ENCODE peak calls at places on chromosomes 2 and 18, in eight cellular contexts. I is mesendoderm, X is HCT116, D is adipocyte, G is mesenchymal stem cell, W is neuronal stem cell, C is endodermal cell, O is endothelial cell of umbilical vein. P is an unnamed sample. For H3K27me3 and H3K36me3, the result is how much of the 10 kb centered on the place peaks cover.

GRCh38 chr2:216688731-216689360 is 6.5 kb downstream of the IGFBP5 start:
- DNase-seq in C (no peak), G (no peak), D (no peak), O (no peak), I (peak), X (no peak), W (no peak), P (no peak)

GRCh38 chr2:64311948-64312621 is 141.9 kb upstream of the LGALSL start:
- DNase-seq in C (peak), G (peak), O (peak), I (peak), X (peak), D (peak), W (peak), P (peak)

GRCh38 chr18:66646622-66647021 is 42.7 kb upstream of the CDH19 start:
- DNase-seq in C (no peak), D (no peak), W (no peak), X (no peak), O (peak), I (no peak), G (peak), P (peak)

GRCh38 chr2:49044680-49045079 is 109.6 kb downstream of the FSHR start:
- DNase-seq in C (peak), I (peak), O (no peak), W (peak), D (no peak), X (no peak), G (peak), P (no peak)

GRCh38 chr2:145558617-145559350 is 1038.9 kb upstream of the ZEB2 start:
- DNase-seq in D (no peak), W (no peak), C (no peak), X (no peak), I (no peak), O (no peak), G (no peak), P (no peak)

GRCh38 chr2:238106698-238107524 is 6.8 kb downstream of the ESPNL start:
- DNase-seq in G (no peak), D (no peak), X (no peak), O (no peak), I (peak), W (no peak), C (peak), P (no peak)

GRCh38 chr2:127348421-127349000 is 39.3 kb downstream of the MAP3K2 start:
- DNase-seq in O (no peak), C (no peak), D (peak), X (no peak), G (peak), I (no peak), W (no peak), P (no peak)

GRCh38 chr2:101524811-101525430 is 50.0 kb upstream of the RFX8 start:
- DNase-seq in O (no peak), X (no peak), I (no peak), W (no peak), G (peak), D (peak), C (no peak), P (peak)

GRCh38 chr2:146986161-146986560 is 858.7 kb upstream of the ACVR2A start:
- DNase-seq in X (no peak), O (peak), D (no peak), C (no peak), W (no peak), G (no peak), I (no peak), P (peak)

GRCh38 chr2:10835052-10835970 is 22.7 kb upstream of the PDIA6 start:
- DNase-seq in W (peak), O (peak), I (peak), D (peak), X (peak), C (peak), G (peak), P (no peak)

GRCh38 chr2:174577967-174578589 is 19.5 kb downstream of the WIPF1 start:
- DNase-seq in C (no peak), O (peak), X (no peak), W (no peak), G (peak), I (peak), D (peak), P (peak)

GRCh38 chr2:62768615-62769014 is 63.1 kb downstream of the EHBP1 start:
- DNase-seq in C (no peak), I (no peak), W (no peak), G (no peak), D (peak), O (no peak), X (no peak), P (peak)

GRCh38 chr2:240461471-240462072 is 26.1 kb downstream of the GPC1 start:
- DNase-seq in O (no peak), X (no peak), W (no peak), D (no peak), G (no peak), I (no peak), C (no peak), P (no peak)

GRCh38 chr2:205574041-205574440 is 108.3 kb upstream of the NRP2 start:
- DNase-seq in C (no peak), W (no peak), G (peak), D (no peak), O (no peak), X (no peak), I (no peak), P (no peak)

GRCh38 chr2:205776139-205776538 is 93.8 kb downstream of the NRP2 start:
- DNase-seq in I (peak), X (peak), O (no peak), W (peak), G (no peak), C (peak), D (peak), P (no peak)

GRCh38 chr18:79584491-79585394 is 94.9 kb upstream of the CTDP1 start:
- DNase-seq in O (no peak), I (no peak), G (no peak), X (no peak), D (no peak), W (no peak), C (peak), P (no peak)

GRCh38 chr2:200962821-200963128 is 685 bp downstream of the ORC2 start:
- DNase-seq in O (no peak), D (no peak), W (no peak), I (no peak), G (no peak), C (no peak), X (no peak), P (no peak)

GRCh38 chr2:219273887-219274391 is 5.2 kb upstream of the DNAJB2 start:
- DNase-seq in D (no peak), C (no peak), W (no peak), X (peak), O (no peak), G (no peak), I (peak), P (peak)

GRCh38 chr2:216829533-216829932 is 30.3 kb downstream of the TNP1 start:
- DNase-seq in G (peak), I (no peak), X (no peak), C (no peak), D (peak), W (no peak), O (no peak), P (peak)

GRCh38 chr2:120390381-120391055 is 44.6 kb downstream of the INHBB start:
- DNase-seq in C (peak), W (no peak), O (no peak), X (no peak), G (no peak), I (no peak), D (no peak), P (no peak)

GRCh38 chr18:55587341-55588000 is 521 bp downstream of the TCF4 start:
- DNase-seq in C (peak), G (peak), O (peak), W (no peak), D (peak), I (peak), X (no peak), P (peak)

GRCh38 chr18:76126327-76126726 is 368.7 kb downstream of the ZNF516 start:
- DNase-seq in G (no peak), D (no peak), I (peak), X (no peak), W (peak), O (no peak), C (peak), P (no peak)

GRCh38 chr2:26720322-26721166 is 28.0 kb downstream of the KCNK3 start:
- DNase-seq in O (peak), X (peak), W (no peak), I (peak), G (peak), D (peak), C (no peak), P (peak)
- H3K9ac ChIP-seq in O (no peak), X (peak), W (no peak), I (no peak), G (peak), D (peak), C (no peak), P (no peak)

GRCh38 chr2:142291964-142292363 is 161.1 kb upstream of the LRP1B start:
- DNase-seq in C (no peak), X (no peak), G (no peak), O (no peak), D (peak), W (no peak), I (peak), P (peak)
- H3K27me3 ChIP-seq in C (under half), X (under half), G (under half), O (under half), D (under half), W (under half), I (under half), P (under half)

GRCh38 chr2:191347881-191348280 is 102.7 kb downstream of the MYO1B start:
- DNase-seq in W (no peak), D (no peak), I (no peak), O (no peak), C (no peak), G (peak), X (no peak), P (no peak)
- H3K36me3 ChIP-seq in W (under half), D (under half), I (under half), O (under half), C (half or more), G (half or more), X (under half), P (under half)

GRCh38 chr2:202215179-202215578 is 23.2 kb downstream of the SUMO1 start:
- DNase-seq in W (no peak), C (no peak), D (peak), X (no peak), I (no peak), O (no peak), G (peak), P (peak)
- H3K9ac ChIP-seq in W (no peak), C (no peak), D (no peak), X (no peak), I (no peak), O (no peak), G (no peak), P (no peak)

GRCh38 chr2:72927066-72927465 is 9.7 kb downstream of the EMX1 start:
- DNase-seq in I (no peak), D (no peak), G (no peak), X (no peak), W (no peak), O (no peak), C (no peak), P (no peak)

GRCh38 chr2:72924353-72925240 is 7.3 kb downstream of the EMX1 start:
- DNase-seq in W (no peak), C (peak), I (peak), X (no peak), D (no peak), O (no peak), G (no peak), P (no peak)

GRCh38 chr2:72925328-72925943 is 8.1 kb downstream of the EMX1 start:
- DNase-seq in O (no peak), I (no peak), W (no peak), G (no peak), D (no peak), C (peak), X (no peak), P (no peak)

GRCh38 chr2:72927619-72928537 is 10.6 kb downstream of the EMX1 start:
- DNase-seq in O (no peak), D (no peak), I (no peak), W (no peak), C (peak), X (no peak), G (no peak), P (no peak)

DNA sequence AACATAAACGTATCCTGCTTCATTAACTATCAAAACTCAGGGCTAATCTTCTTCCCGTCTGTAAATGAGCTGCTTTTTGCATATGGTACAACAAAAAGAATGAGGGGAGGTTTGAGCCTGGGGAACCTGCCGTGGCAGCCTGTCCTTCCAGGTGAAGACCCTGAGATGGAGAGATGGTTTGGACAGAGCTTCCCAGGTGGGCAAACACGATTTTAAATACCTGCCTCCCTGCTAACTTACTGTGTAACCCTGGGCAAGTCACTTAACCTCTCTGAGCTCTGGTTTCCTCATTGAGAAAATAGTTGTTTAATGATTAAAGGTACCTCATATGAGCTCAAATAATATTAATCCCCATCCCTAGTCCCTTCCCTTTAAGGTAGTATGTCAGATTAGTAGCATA is 9.0 kb downstream of the EMX1 start:
- DNase-seq in I (no peak), O (no peak), C (no peak), G (no peak), D (no peak), W (no peak), X (no peak), P (no peak)
- H3K27me3 ChIP-seq in I (half or more), O (half or more), C (half or more), G (half or more), D (half or more), W (under half), X (under half), P (half or more)

P was measured in fibroblast of lung.